ENCODE peak calls at places on chromosomes 11 and 22, in four cellular contexts. P, Z, A and E are unnamed samples.

GRCh38 chr11:44609028-44609782 is 43.7 kb downstream of the CD82 start:
- DNase-seq in A (no peak), P (peak; percentile 77), Z (no peak), E (no peak)

GRCh38 chr11:68865241-68865640 is 23.5 kb upstream of the CPT1A start:
- DNase-seq in P (no peak), Z (no peak), A (no peak), E (no peak)

GRCh38 chr22:49507607-49508292 is 319.9 kb downstream of the BRD1 start:
- DNase-seq in P (no peak), A (no peak), Z (no peak), E (no peak)

GRCh38 chr11:64132388-64132771 is 33.5 kb downstream of the MACROD1 start:
- DNase-seq in P (no peak), Z (no peak), A (no peak), E (no peak)

GRCh38 chr11:121415861-121416260 is 36.3 kb upstream of the SORL1 start:
- DNase-seq in A (no peak), Z (no peak), P (no peak), E (no peak)

GRCh38 chr11:119607726-119608125 is 121.3 kb downstream of the NECTIN1 start:
- DNase-seq in A (no peak), Z (no peak), P (no peak), E (no peak)

GRCh38 chr11:70203749-70204465 is 811 bp downstream of the FADD start:
- DNase-seq in A (peak; percentile 62), Z (peak; percentile 70), P (peak; percentile 66), E (no peak)

GRCh38 chr11:12222099-12222751 is 111.8 kb downstream of the MICAL2 start:
- DNase-seq in P (no peak), Z (no peak), A (no peak), E (no peak)

GRCh38 chr11:114847599-114847998 is 169.3 kb downstream of the NXPE2 start:
- DNase-seq in Z (no peak), P (no peak), A (no peak), E (no peak)

GRCh38 chr11:102850973-102851745 is 7.8 kb upstream of the MMP3 start:
- DNase-seq in Z (peak; percentile 71), A (peak; percentile 4), P (no peak), E (no peak)

GRCh38 chr11:78656327-78656726 is 81.7 kb upstream of the NARS2 start:
- DNase-seq in A (no peak), Z (no peak), P (no peak), E (no peak)

GRCh38 chr11:6353367-6353987 is 33.2 kb upstream of the CAVIN3 start:
- DNase-seq in Z (peak; percentile 13), P (peak; percentile 81), A (peak; percentile 33), E (peak; percentile 70)

GRCh38 chr11:548700-549603 is 11.6 kb downstream of the LMNTD2 start:
- DNase-seq in A (no peak), Z (no peak), P (no peak), E (no peak)

GRCh38 chr11:123452799-123453198 is 22.7 kb downstream of the GRAMD1B start:
- DNase-seq in P (no peak), A (no peak), Z (no peak), E (no peak)

GRCh38 chr22:29762263-29762662 is 4.5 kb downstream of the ZMAT5 start:
- DNase-seq in P (no peak), Z (no peak), A (no peak), E (no peak)

GRCh38 chr11:111550258-111550657 is 9.7 kb downstream of the LAYN start:
- DNase-seq in Z (no peak), P (no peak), A (no peak), E (no peak)

GRCh38 chr11:36012979-36013378 is 69.1 kb downstream of the LDLRAD3 start:
- DNase-seq in P (no peak), A (no peak), Z (no peak), E (no peak)

GRCh38 chr11:16843307-16843706 is 104.9 kb downstream of the C11orf58 start:
- DNase-seq in Z (no peak), A (no peak), P (no peak), E (no peak)

GRCh38 chr11:57368106-57368826 is 12.7 kb downstream of the PRG3 start:
- DNase-seq in P (no peak), Z (no peak), A (no peak), E (no peak)

GRCh38 chr11:120281161-120281795 is 41.3 kb downstream of the POU2F3 start:
- DNase-seq in A (no peak), P (no peak), Z (no peak), E (no peak)

GRCh38 chr11:126109941-126110731 is 47.5 kb upstream of the CDON start:
- DNase-seq in P (no peak), A (peak; percentile 31), Z (no peak), E (no peak)

GRCh38 chr11:68946416-68947090 is 34.2 kb downstream of the MRGPRD start:
- DNase-seq in P (no peak), A (peak; percentile 79), Z (peak; percentile 38), E (no peak)

GRCh38 chr11:80146231-80146630 is 705.4 kb upstream of the TENM4 start:
- DNase-seq in Z (no peak), A (no peak), P (no peak), E (no peak)

GRCh38 chr11:63768232-63769043 is at the start of gene ZFTA:
- DNase-seq in P (peak; percentile 70), A (peak; percentile 81), Z (no peak), E (peak; percentile 72)

GRCh38 chr11:59185412-59185811 is 13.5 kb downstream of the DTX4 start:
- DNase-seq in Z (no peak), A (no peak), P (no peak), E (no peak)

GRCh38 chr11:291281-292210 is 2.6 kb downstream of the PGGHG start:
- DNase-seq in A (no peak), Z (no peak), P (no peak), E (no peak)

GRCh38 chr11:33643167-33643817 is 57.3 kb downstream of the C11orf91 start:
- DNase-seq in A (no peak), P (no peak), Z (no peak), E (no peak)

GRCh38 chr11:123122852-123123251 is 60.9 kb upstream of the HSPA8 start:
- DNase-seq in P (no peak), Z (no peak), A (no peak), E (no peak)

GRCh38 chr11:36053901-36054300 is 110.0 kb downstream of the LDLRAD3 start:
- DNase-seq in A (no peak), P (no peak), Z (no peak), E (no peak)

GRCh38 chr11:64793271-64794160 is 9.5 kb downstream of the MAP4K2 start:
- DNase-seq in P (no peak), Z (no peak), A (no peak), E (no peak)

GRCh38 chr11:7655253-7656217 is 17.8 kb downstream of the CYB5R2 start:
- DNase-seq in Z (no peak), P (no peak), A (no peak), E (no peak)

GRCh38 chr11:133153031-133153430 is 379.3 kb downstream of the OPCML start:
- DNase-seq in P (no peak), A (no peak), Z (no peak), E (no peak)

GRCh38 chr11:4072668-4073285 is 21.8 kb upstream of the RRM1 start:
- DNase-seq in Z (peak; percentile 43), P (peak; percentile 84), A (peak; percentile 50), E (peak; percentile 63)

GRCh38 chr22:24968066-24968561 is 15.6 kb downstream of the KIAA1671 start:
- DNase-seq in Z (no peak), A (no peak), P (no peak), E (no peak)

GRCh38 chr11:21963013-21963412 is 229.9 kb upstream of the ANO5 start:
- DNase-seq in A (no peak), P (no peak), Z (no peak), E (no peak)

GRCh38 chr11:33018005-33018404 is 2.3 kb downstream of the DEPDC7 start:
- DNase-seq in Z (no peak), P (no peak), A (no peak), E (no peak)